ENCODE peak calls at places on chromosomes 6 and 20, in four cellular contexts. One of them, this sample, is unnamed.

GRCh38 chr20:53847843-53848185 is 222.6 kb downstream of the BCAS1 start:
- DNase-seq in heart left ventricle: no peak
- DNase-seq in spleen: no peak
- DNase-seq in heart right ventricle: no peak
- DNase-seq in this sample: no peak

GRCh38 chr20:21251278-21251677 is 51.9 kb upstream of the XRN2 start:
- DNase-seq in heart left ventricle: no peak
- DNase-seq in spleen: no peak
- DNase-seq in heart right ventricle: no peak
- DNase-seq in this sample: no peak

GRCh38 chr6:35084511-35085203 is 56.5 kb downstream of the TCP11 start:
- DNase-seq in heart left ventricle: peak
- DNase-seq in spleen: peak
- DNase-seq in heart right ventricle: no peak
- DNase-seq in this sample: no peak

GRCh38 chr20:38109657-38110524 is 55.2 kb downstream of the TGM2 start:
- DNase-seq in heart left ventricle: peak
- DNase-seq in spleen: no peak
- DNase-seq in heart right ventricle: peak
- DNase-seq in this sample: peak

GRCh38 chr6:118800394-118801071 is 93.4 kb upstream of the ASF1A start:
- DNase-seq in heart left ventricle: peak
- DNase-seq in spleen: peak
- DNase-seq in heart right ventricle: peak
- DNase-seq in this sample: peak

GRCh38 chr20:23656372-23656771 is 18.6 kb upstream of the CST3 start:
- DNase-seq in heart left ventricle: no peak
- DNase-seq in spleen: no peak
- DNase-seq in heart right ventricle: no peak
- DNase-seq in this sample: no peak

GRCh38 chr6:181049-181654 is 111.1 kb upstream of the DUSP22 start:
- DNase-seq in heart left ventricle: no peak
- DNase-seq in spleen: no peak
- DNase-seq in heart right ventricle: no peak
- DNase-seq in this sample: no peak

GRCh38 chr6:44486002-44486421 is 98.5 kb downstream of the CDC5L start:
- DNase-seq in heart left ventricle: no peak
- DNase-seq in spleen: no peak
- DNase-seq in heart right ventricle: no peak
- DNase-seq in this sample: no peak

GRCh38 chr6:30813623-30814136 is 69.3 kb upstream of the IER3 start:
- DNase-seq in heart left ventricle: no peak
- DNase-seq in spleen: no peak
- DNase-seq in heart right ventricle: no peak
- DNase-seq in this sample: no peak

GRCh38 chr6:52306972-52307849 is 22.7 kb upstream of the MCM3 start:
- DNase-seq in heart left ventricle: no peak
- DNase-seq in spleen: peak
- DNase-seq in heart right ventricle: no peak
- DNase-seq in this sample: no peak

GRCh38 chr6:75204959-75205775 is 686 bp downstream of the COL12A1 start:
- DNase-seq in heart left ventricle: peak
- DNase-seq in spleen: peak
- DNase-seq in heart right ventricle: peak
- DNase-seq in this sample: peak

GRCh38 chr20:58690851-58691250 is 1.7 kb upstream of the NPEPL1 start:
- DNase-seq in heart left ventricle: no peak
- DNase-seq in spleen: no peak
- DNase-seq in heart right ventricle: no peak
- DNase-seq in this sample: peak

GRCh38 chr6:64037421-64037820 is 401.8 kb downstream of the PHF3 start:
- DNase-seq in heart left ventricle: no peak
- DNase-seq in spleen: no peak
- DNase-seq in heart right ventricle: no peak
- DNase-seq in this sample: no peak

GRCh38 chr6:92683769-92684168 is 735.6 kb downstream of the EPHA7 start:
- DNase-seq in heart left ventricle: no peak
- DNase-seq in spleen: no peak
- DNase-seq in heart right ventricle: no peak
- DNase-seq in this sample: no peak

GRCh38 chr20:17761612-17762011 is 61.8 kb downstream of the BANF2 start:
- DNase-seq in heart left ventricle: no peak
- DNase-seq in spleen: no peak
- DNase-seq in heart right ventricle: no peak
- DNase-seq in this sample: no peak

GRCh38 chr6:152308306-152308705 is 328.9 kb downstream of the SYNE1 start:
- DNase-seq in heart left ventricle: no peak
- DNase-seq in spleen: no peak
- DNase-seq in heart right ventricle: no peak
- DNase-seq in this sample: no peak

GRCh38 chr6:4660377-4661321 is 115.6 kb upstream of the CDYL start:
- DNase-seq in heart left ventricle: no peak
- DNase-seq in spleen: no peak
- DNase-seq in heart right ventricle: peak
- DNase-seq in this sample: no peak

GRCh38 chr6:139262519-139263300 is 29.1 kb downstream of the TXLNB start:
- DNase-seq in heart left ventricle: no peak
- DNase-seq in spleen: no peak
- DNase-seq in heart right ventricle: no peak
- DNase-seq in this sample: no peak

GRCh38 chr6:67952121-67952520 is 683.0 kb upstream of the ADGRB3 start:
- DNase-seq in heart left ventricle: no peak
- DNase-seq in spleen: no peak
- DNase-seq in heart right ventricle: no peak
- DNase-seq in this sample: no peak

GRCh38 chr6:132506461-132506860 is 6.5 kb downstream of the STX7 start:
- DNase-seq in heart left ventricle: no peak
- DNase-seq in spleen: no peak
- DNase-seq in heart right ventricle: no peak
- DNase-seq in this sample: no peak

GRCh38 chr6:30682181-30683117 is 4.0 kb downstream of the PPP1R18 start:
- DNase-seq in heart left ventricle: peak
- DNase-seq in spleen: peak
- DNase-seq in heart right ventricle: peak
- DNase-seq in this sample: peak

GRCh38 chr20:17541996-17542395 is 10.8 kb upstream of the BFSP1 start:
- DNase-seq in heart left ventricle: no peak
- DNase-seq in spleen: no peak
- DNase-seq in heart right ventricle: no peak
- DNase-seq in this sample: peak

GRCh38 chr20:14148042-14148441 is 152.7 kb downstream of the MACROD2 start:
- DNase-seq in heart left ventricle: no peak
- DNase-seq in spleen: no peak
- DNase-seq in heart right ventricle: no peak
- DNase-seq in this sample: no peak

GRCh38 chr6:108806669-108807068 is 41.6 kb upstream of the ARMC2 start:
- DNase-seq in heart left ventricle: no peak
- DNase-seq in spleen: no peak
- DNase-seq in heart right ventricle: no peak
- DNase-seq in this sample: no peak

GRCh38 chr6:39189915-39190544 is 39.2 kb downstream of the KCNK5 start:
- DNase-seq in heart left ventricle: no peak
- DNase-seq in spleen: no peak
- DNase-seq in heart right ventricle: no peak
- DNase-seq in this sample: peak

GRCh38 chr20:24027229-24027628 is 38.6 kb upstream of the GGTLC1 start:
- DNase-seq in heart left ventricle: peak
- DNase-seq in spleen: peak
- DNase-seq in heart right ventricle: peak
- DNase-seq in this sample: no peak

GRCh38 chr20:52049001-52049731 is 142.4 kb downstream of the ZFP64 start:
- DNase-seq in heart left ventricle: no peak
- DNase-seq in spleen: no peak
- DNase-seq in heart right ventricle: no peak
- DNase-seq in this sample: peak

GRCh38 chr6:168852336-168852884 is 401.2 kb downstream of the THBS2 start:
- DNase-seq in heart left ventricle: no peak
- DNase-seq in spleen: no peak
- DNase-seq in heart right ventricle: no peak
- DNase-seq in this sample: no peak

GRCh38 chr6:46921731-46922130 is at the start of gene ADGRF5:
- DNase-seq in heart left ventricle: peak
- DNase-seq in spleen: peak
- DNase-seq in heart right ventricle: peak
- DNase-seq in this sample: no peak

GRCh38 chr20:13276945-13277582 is 56.0 kb downstream of the ISM1 start:
- DNase-seq in heart left ventricle: no peak
- DNase-seq in spleen: no peak
- DNase-seq in heart right ventricle: no peak
- DNase-seq in this sample: no peak

GRCh38 chr6:145735356-145736165 is at the start of gene EPM2A:
- DNase-seq in heart left ventricle: peak
- DNase-seq in spleen: peak
- DNase-seq in heart right ventricle: peak
- DNase-seq in this sample: peak

GRCh38 chr6:148430897-148431296 is 88.3 kb downstream of the SASH1 start:
- DNase-seq in heart left ventricle: no peak
- DNase-seq in spleen: no peak
- DNase-seq in heart right ventricle: no peak
- DNase-seq in this sample: peak

GRCh38 chr6:29474996-29475395 is 12.8 kb downstream of the MAS1L start:
- DNase-seq in heart left ventricle: no peak
- DNase-seq in spleen: no peak
- DNase-seq in heart right ventricle: no peak
- DNase-seq in this sample: no peak

GRCh38 chr6:136784910-136785746 is 7.1 kb downstream of the MAP3K5 start:
- DNase-seq in heart left ventricle: peak
- DNase-seq in spleen: peak
- DNase-seq in heart right ventricle: peak
- DNase-seq in this sample: peak
- H3K27ac ChIP-seq in heart left ventricle: peak
- H3K27ac ChIP-seq in spleen: peak
- H3K27ac ChIP-seq in heart right ventricle: peak
- H3K27ac ChIP-seq in this sample: no peak

DNA sequence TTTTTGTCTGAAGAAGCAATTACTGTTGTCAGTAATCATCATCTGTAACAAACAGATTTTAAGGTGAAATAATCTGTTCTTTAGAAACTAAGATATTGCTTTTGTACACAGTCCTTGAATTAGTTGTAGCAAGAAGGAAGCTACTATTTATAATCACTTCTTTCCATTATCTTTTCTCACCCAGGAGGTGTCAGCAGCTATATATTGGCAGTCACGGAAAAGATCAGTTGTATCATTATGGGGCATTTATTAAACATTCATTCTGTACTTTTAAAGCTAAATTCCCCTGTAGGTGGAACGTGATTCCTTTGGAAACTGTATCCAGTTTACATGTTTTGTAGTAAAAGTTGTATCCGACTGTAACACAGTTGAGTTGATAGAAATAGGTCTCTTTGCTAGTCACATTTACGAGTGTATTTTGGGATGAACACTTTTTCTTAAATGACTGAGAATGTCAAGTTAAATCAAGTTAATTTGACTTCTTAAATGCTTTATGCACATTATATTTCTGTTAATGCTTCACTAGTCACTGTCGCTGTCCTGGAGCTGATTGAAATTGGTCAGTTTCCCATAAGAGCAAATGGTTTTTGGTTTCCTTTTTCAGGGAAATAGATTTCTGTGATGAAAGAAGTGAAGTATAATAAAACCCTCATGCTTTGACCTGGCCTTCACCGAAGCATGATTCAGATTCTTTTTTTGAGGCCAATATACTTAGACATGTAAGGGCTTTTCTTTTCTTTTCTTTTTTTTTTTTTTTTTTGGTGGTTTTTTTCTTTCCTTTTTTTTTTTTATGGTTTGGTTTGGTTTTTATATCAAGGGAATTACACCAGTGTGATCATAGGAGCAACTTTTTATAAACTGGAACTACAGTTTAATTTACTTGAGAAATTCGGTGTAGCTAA is 5.1 kb downstream of the QKI start:
- DNase-seq in heart left ventricle: no peak
- DNase-seq in spleen: no peak
- DNase-seq in heart right ventricle: no peak
- DNase-seq in this sample: peak
- TF ChIP-seq CTCF in heart left ventricle: peak
- TF ChIP-seq CTCF in spleen: no peak
- TF ChIP-seq CTCF in heart right ventricle: no peak
- TF ChIP-seq CTCF in this sample: no peak

GRCh38 chr6:80640176-80640575 is 533.7 kb downstream of the BCKDHB start:
- DNase-seq in heart left ventricle: no peak
- DNase-seq in spleen: no peak
- DNase-seq in heart right ventricle: no peak
- DNase-seq in this sample: no peak

GRCh38 chr6:80641591-80641990 is 535.1 kb downstream of the BCKDHB start:
- DNase-seq in heart left ventricle: no peak
- DNase-seq in spleen: no peak
- DNase-seq in heart right ventricle: no peak
- DNase-seq in this sample: no peak

GRCh38 chr6:80637312-80637711 is 530.8 kb downstream of the BCKDHB start:
- DNase-seq in heart left ventricle: no peak
- DNase-seq in spleen: no peak
- DNase-seq in heart right ventricle: no peak
- DNase-seq in this sample: no peak

GRCh38 chr6:80638222-80639055 is 532.0 kb downstream of the BCKDHB start:
- DNase-seq in heart left ventricle: no peak
- DNase-seq in spleen: no peak
- DNase-seq in heart right ventricle: no peak
- DNase-seq in this sample: peak

DNA sequence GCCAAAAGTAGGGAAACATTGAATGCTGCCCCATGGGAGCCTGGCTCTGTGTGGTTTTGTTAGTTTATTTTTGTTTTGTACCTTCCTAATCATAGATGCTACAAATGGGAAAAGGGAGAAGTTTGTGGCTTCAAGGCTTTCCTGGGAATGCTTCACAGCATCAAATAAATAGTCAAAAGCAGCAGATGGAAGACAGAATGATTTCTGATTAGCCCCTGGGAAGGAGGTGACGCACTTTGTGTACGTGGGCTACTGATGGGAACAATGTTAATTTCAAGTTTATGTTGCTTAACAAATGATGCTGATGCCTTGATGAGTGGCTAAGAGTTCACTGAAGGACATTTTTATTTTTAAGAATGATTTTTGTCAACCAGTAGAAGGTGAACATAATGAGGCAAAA is 532.8 kb downstream of the BCKDHB start:
- DNase-seq in heart left ventricle: no peak
- DNase-seq in spleen: no peak
- DNase-seq in heart right ventricle: no peak
- DNase-seq in this sample: no peak
- H3K4me3 ChIP-seq in heart left ventricle: no peak
- H3K4me3 ChIP-seq in spleen: no peak
- H3K4me3 ChIP-seq in heart right ventricle: no peak
- H3K4me3 ChIP-seq in this sample: no peak

GRCh38 chr6:36469946-36470345 is 27.1 kb downstream of the KCTD20 start:
- DNase-seq in heart left ventricle: no peak
- DNase-seq in spleen: no peak
- DNase-seq in heart right ventricle: no peak
- DNase-seq in this sample: no peak

GRCh38 chr6:36464233-36464632 is 21.4 kb downstream of the KCTD20 start:
- DNase-seq in heart left ventricle: no peak
- DNase-seq in spleen: no peak
- DNase-seq in heart right ventricle: no peak
- DNase-seq in this sample: no peak

GRCh38 chr6:36463686-36464085 is 20.9 kb downstream of the KCTD20 start:
- DNase-seq in heart left ventricle: no peak
- DNase-seq in spleen: no peak
- DNase-seq in heart right ventricle: no peak
- DNase-seq in this sample: peak

GRCh38 chr6:36467625-36468024 is 24.8 kb downstream of the KCTD20 start:
- DNase-seq in heart left ventricle: no peak
- DNase-seq in spleen: no peak
- DNase-seq in heart right ventricle: no peak
- DNase-seq in this sample: no peak

GRCh38 chr6:36469148-36469661 is 26.4 kb downstream of the KCTD20 start:
- DNase-seq in heart left ventricle: no peak
- DNase-seq in spleen: no peak
- DNase-seq in heart right ventricle: no peak
- DNase-seq in this sample: no peak
- H3K27ac ChIP-seq in heart left ventricle: no peak
- H3K27ac ChIP-seq in spleen: no peak
- H3K27ac ChIP-seq in heart right ventricle: no peak
- H3K27ac ChIP-seq in this sample: no peak

This sample was measured in cardiac muscle cell.